ENCODE peak calls at places on chromosomes 13 and 19, in four cellular contexts. T, Q, K and Z are unnamed samples.

GRCh38 chr13:20258208-20258962 is 26.3 kb upstream of the GJB6 start:
- DNase-seq in T (no peak), Q (no peak), K (peak; percentile 22), Z (peak; percentile 18)

GRCh38 chr13:35994131-35994966 is 136.8 kb downstream of the DCLK1 start:
- DNase-seq in T (peak; percentile 49), Q (peak; percentile 62), K (peak; percentile 45), Z (no peak)

GRCh38 chr13:91185294-91185863 is 162.1 kb upstream of the MIR17HG start:
- DNase-seq in T (no peak), Q (no peak), K (no peak), Z (no peak)

GRCh38 chr13:44749906-44750305 is 173.8 kb upstream of the TSC22D1 start:
- DNase-seq in T (no peak), Q (no peak), K (no peak), Z (no peak)

GRCh38 chr13:112910616-112911280 is 58.3 kb upstream of the MCF2L start:
- DNase-seq in T (no peak), Q (no peak), K (no peak), Z (no peak)

GRCh38 chr13:32443111-32443510 is 15.2 kb upstream of the N4BP2L1 start:
- DNase-seq in T (no peak), Q (no peak), K (no peak), Z (no peak)

GRCh38 chr19:16327911-16328823 is 3.5 kb downstream of the KLF2 start:
- DNase-seq in T (peak; percentile 75), Q (peak; percentile 33), K (peak; percentile 73), Z (peak; percentile 78)

GRCh38 chr13:94712287-94712811 is at the start of gene SOX21:
- DNase-seq in T (no peak), Q (no peak), K (no peak), Z (no peak)

GRCh38 chr19:22623841-22624221 is 10.3 kb upstream of the ZNF492 start:
- DNase-seq in T (no peak), Q (no peak), K (peak; percentile 53), Z (no peak)

GRCh38 chr19:47765522-47766358 is 12.8 kb upstream of the SELENOW start:
- DNase-seq in T (no peak), Q (peak; percentile 71), K (peak; percentile 63), Z (peak; percentile 50)

GRCh38 chr13:97018029-97018819 is 23.9 kb upstream of the OXGR1 start:
- DNase-seq in T (no peak), Q (peak; percentile 41), K (no peak), Z (peak; percentile 41)

GRCh38 chr19:13920940-13921744 is 15.1 kb downstream of the CC2D1A start:
- DNase-seq in T (no peak), Q (no peak), K (no peak), Z (no peak)

GRCh38 chr19:30662211-30662861 is 290.2 kb downstream of the ZNF536 start:
- DNase-seq in T (peak; percentile 54), Q (peak; percentile 70), K (no peak), Z (no peak)
- H3K4me3 ChIP-seq in T (peak overlapping the region; percentile 4), Q (no peak overlapping the region), K (no peak overlapping the region), Z (peak overlapping the region; percentile 9)

GRCh38 chr19:3336680-3337523 is 29.5 kb upstream of the NFIC start:
- DNase-seq in T (peak; percentile 97), Q (peak; percentile 98), K (peak; percentile 95), Z (peak; percentile 71)

GRCh38 chr19:3336351-3336679 is 30.1 kb upstream of the NFIC start:
- DNase-seq in T (no peak), Q (no peak), K (no peak), Z (no peak)

GRCh38 chr19:3335431-3336350 is 30.7 kb upstream of the NFIC start:
- DNase-seq in T (peak; percentile 82), Q (peak; percentile 78), K (peak; percentile 68), Z (peak; percentile 35)

GRCh38 chr19:3340340-3340739 is 26.0 kb upstream of the NFIC start:
- DNase-seq in T (no peak), Q (no peak), K (no peak), Z (no peak)

GRCh38 chr19:3338541-3339181 is 27.7 kb upstream of the NFIC start:
- DNase-seq in T (peak; percentile 74), Q (peak; percentile 84), K (peak; percentile 52), Z (no peak)
- H3K4me1 ChIP-seq in T (peaks cover 49% of the 10 kb centered on the region), Q (peaks cover 67% of the 10 kb centered on the region), K (peaks cover 22% of the 10 kb centered on the region), Z (peaks cover 54% of the 10 kb centered on the region)

GRCh38 chr19:5338661-5339469 is 1.7 kb downstream of the PTPRS start:
- DNase-seq in T (no peak), Q (no peak), K (no peak), Z (no peak)
- H3K27me3 ChIP-seq in T (no peaks in the 10 kb centered on the region), Q (peaks cover 26% of the 10 kb centered on the region), K (no peaks in the 10 kb centered on the region), Z (peaks cover 66% of the 10 kb centered on the region)

GRCh38 chr19:17860993-17861360 is 1.3 kb downstream of the RPL18A start:
- DNase-seq in T (no peak), Q (no peak), K (no peak), Z (no peak)
- H3K4me3 ChIP-seq in T (peak overlapping the region; percentile 98), Q (peak overlapping the region; percentile 71), K (peak overlapping the region; percentile 92), Z (peak overlapping the region; percentile 98)

DNA sequence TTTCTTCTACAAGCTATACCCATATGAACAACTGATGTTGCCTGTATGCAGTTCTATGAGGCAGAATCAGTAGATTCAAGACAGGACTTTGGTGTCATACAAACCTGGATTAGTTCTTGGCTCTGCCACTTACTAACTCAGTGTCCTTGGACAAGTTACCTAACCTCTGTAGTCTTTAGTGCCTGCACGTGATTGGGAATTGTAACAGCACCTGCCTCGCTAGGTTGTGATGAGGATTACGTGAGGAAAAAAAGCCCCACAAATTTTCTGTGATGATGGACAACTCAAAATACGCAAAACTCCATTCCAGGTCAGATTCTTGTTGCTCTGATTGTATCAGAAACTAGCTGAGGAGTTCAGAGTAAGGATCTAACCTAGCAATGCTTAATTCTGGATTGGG is 89.3 kb downstream of the LRCH1 start:
- DNase-seq in T (no peak), Q (no peak), K (no peak), Z (no peak)
- H3K4me1 ChIP-seq in T (no peaks in the 10 kb centered on the region), Q (peaks cover 17% of the 10 kb centered on the region), K (peaks cover 22% of the 10 kb centered on the region), Z (no peaks in the 10 kb centered on the region)

DNA sequence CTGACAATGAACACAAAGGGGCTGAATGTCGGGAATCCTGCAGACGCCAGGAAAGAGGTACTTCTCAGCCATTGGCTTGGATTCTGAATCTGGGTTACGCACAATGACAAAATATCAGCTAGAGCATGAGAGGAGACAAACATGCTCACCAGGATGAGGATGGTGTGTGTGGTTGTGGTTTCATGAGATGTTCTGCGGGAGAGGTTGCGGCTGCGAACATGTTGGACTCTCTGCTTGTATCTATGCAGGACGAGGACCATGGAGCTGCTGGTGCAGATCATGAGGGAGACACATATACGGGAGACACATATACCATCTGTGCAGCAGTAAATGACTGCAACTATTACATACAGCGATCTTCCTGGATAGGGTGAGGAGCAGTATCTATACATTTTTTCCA is 7.3 kb upstream of the LILRA5 start:
- DNase-seq in T (no peak), Q (no peak), K (no peak), Z (no peak)
- H3K27me3 ChIP-seq in T (no peaks in the 10 kb centered on the region), Q (no peaks in the 10 kb centered on the region), K (peaks cover 2% of the 10 kb centered on the region), Z (peaks cover 9% of the 10 kb centered on the region)

DNA sequence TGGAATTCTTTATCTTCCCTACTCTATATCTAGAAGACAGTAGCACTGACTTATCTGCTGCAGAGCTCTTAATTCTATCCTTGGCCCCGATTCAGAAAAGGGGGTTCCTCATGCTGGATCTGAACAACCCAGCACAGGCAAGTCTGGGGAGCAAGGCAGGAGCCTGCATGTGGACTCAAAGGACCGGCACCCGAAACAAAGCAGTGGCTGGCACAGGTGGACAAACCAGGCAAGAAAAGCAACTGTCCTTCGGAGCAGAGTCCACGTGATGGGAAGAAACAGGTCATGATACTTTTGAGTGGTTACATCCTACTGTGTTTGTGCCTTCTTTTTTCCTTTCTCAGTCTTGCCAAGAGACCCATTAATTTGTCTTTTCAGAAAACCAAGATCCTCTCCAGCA is 38.3 kb downstream of the GPR42 start:
- DNase-seq in T (no peak), Q (no peak), K (no peak), Z (no peak)
- H3K4me3 ChIP-seq in T (no peak overlapping the region), Q (no peak overlapping the region), K (no peak overlapping the region), Z (no peak overlapping the region)

DNA sequence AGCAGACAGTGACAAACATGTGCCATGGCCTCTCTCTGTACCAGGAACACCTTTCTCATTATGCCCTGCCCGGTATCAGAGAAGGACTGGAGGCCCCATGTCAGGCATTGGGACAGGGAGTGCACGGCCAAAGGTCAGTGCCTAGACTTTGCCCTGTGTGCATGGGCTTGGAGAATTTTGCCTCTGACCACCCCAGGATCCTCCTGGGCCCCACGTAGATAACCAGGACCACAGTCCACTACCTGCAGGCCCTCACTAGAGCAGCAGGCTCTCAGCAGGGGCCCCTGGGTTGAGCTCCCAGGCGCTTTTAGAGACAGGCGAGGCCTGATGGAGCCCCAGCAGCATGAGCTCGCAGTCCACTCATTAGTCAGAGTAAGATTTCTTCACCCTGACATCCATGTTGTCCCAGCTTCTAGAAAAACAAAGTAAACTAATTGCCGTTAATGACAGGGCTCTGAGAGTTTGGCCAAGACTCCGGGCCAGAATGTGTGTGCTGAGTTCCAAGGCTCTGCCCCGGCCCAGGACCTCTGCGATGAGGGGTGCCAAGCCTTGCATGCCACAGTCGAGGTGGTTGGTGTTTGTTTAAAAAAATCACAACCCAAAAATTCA is 42.7 kb downstream of the CAPN12 start:
- DNase-seq in T (no peak), Q (no peak), K (no peak), Z (no peak)
- H3K4me1 ChIP-seq in T (no peaks in the 10 kb centered on the region), Q (peaks cover 56% of the 10 kb centered on the region), K (peaks cover 25% of the 10 kb centered on the region), Z (peaks cover 64% of the 10 kb centered on the region)

GRCh38 chr13:76638160-76638559 is 248.0 kb downstream of the KCTD12 start:
- DNase-seq in T (no peak), Q (no peak), K (no peak), Z (no peak)

GRCh38 chr13:76636881-76637280 is 249.3 kb downstream of the KCTD12 start:
- DNase-seq in T (no peak), Q (no peak), K (no peak), Z (no peak)

GRCh38 chr13:76635232-76636021 is 250.8 kb downstream of the KCTD12 start:
- DNase-seq in T (no peak), Q (no peak), K (no peak), Z (no peak)

GRCh38 chr13:76638882-76639281 is 247.3 kb downstream of the KCTD12 start:
- DNase-seq in T (no peak), Q (no peak), K (no peak), Z (no peak)

GRCh38 chr13:76637651-76638111 is 248.5 kb downstream of the KCTD12 start:
- DNase-seq in T (no peak), Q (no peak), K (no peak), Z (no peak)
- H3K27me3 ChIP-seq in T (no peaks in the 10 kb centered on the region), Q (no peaks in the 10 kb centered on the region), K (no peaks in the 10 kb centered on the region), Z (no peaks in the 10 kb centered on the region)